ENCODE peak calls at places on chromosomes 3 and 15, in five cellular contexts. One of them, this sample, is unnamed.

GRCh38 chr15:48733615-48734014 is 77.3 kb downstream of the CEP152 start:
- DNase-seq in A549: no peak
- DNase-seq in endothelial cell: no peak
- DNase-seq in cardiac muscle cell: no peak
- DNase-seq in GM12878: no peak
- DNase-seq in this sample: no peak

GRCh38 chr3:102979682-102980378 is 545.0 kb downstream of the ZPLD1 start:
- DNase-seq in A549: peak
- DNase-seq in GM12878: no peak
- DNase-seq in endothelial cell: no peak
- DNase-seq in cardiac muscle cell: no peak
- DNase-seq in this sample: no peak

GRCh38 chr3:50503504-50503903 is at the start of gene CACNA2D2:
- DNase-seq in GM12878: no peak
- DNase-seq in endothelial cell: peak
- DNase-seq in cardiac muscle cell: peak
- DNase-seq in A549: peak
- DNase-seq in this sample: peak

GRCh38 chr15:80264031-80264430 is 12.0 kb upstream of the CTXND1 start:
- DNase-seq in GM12878: no peak
- DNase-seq in cardiac muscle cell: peak
- DNase-seq in endothelial cell: no peak
- DNase-seq in A549: no peak
- DNase-seq in this sample: no peak

GRCh38 chr3:18579659-18580058 is 154.5 kb upstream of the SATB1 start:
- DNase-seq in endothelial cell: no peak
- DNase-seq in A549: no peak
- DNase-seq in GM12878: no peak
- DNase-seq in cardiac muscle cell: no peak
- DNase-seq in this sample: no peak

GRCh38 chr3:133924041-133924440 is 28.4 kb upstream of the RAB6B start:
- DNase-seq in A549: no peak
- DNase-seq in endothelial cell: no peak
- DNase-seq in GM12878: no peak
- DNase-seq in cardiac muscle cell: no peak
- DNase-seq in this sample: no peak

GRCh38 chr15:92954578-92954977 is 54.5 kb downstream of the CHD2 start:
- DNase-seq in A549: no peak
- DNase-seq in GM12878: no peak
- DNase-seq in cardiac muscle cell: peak
- DNase-seq in endothelial cell: no peak
- DNase-seq in this sample: no peak

GRCh38 chr15:84699538-84700191 is 16.3 kb downstream of the SEC11A start:
- DNase-seq in A549: no peak
- DNase-seq in GM12878: no peak
- DNase-seq in endothelial cell: no peak
- DNase-seq in cardiac muscle cell: no peak
- DNase-seq in this sample: no peak

GRCh38 chr3:184259878-184260570 is 1.3 kb downstream of the CAMK2N2 start:
- DNase-seq in endothelial cell: peak
- DNase-seq in GM12878: no peak
- DNase-seq in cardiac muscle cell: peak
- DNase-seq in A549: peak
- DNase-seq in this sample: peak

DNA sequence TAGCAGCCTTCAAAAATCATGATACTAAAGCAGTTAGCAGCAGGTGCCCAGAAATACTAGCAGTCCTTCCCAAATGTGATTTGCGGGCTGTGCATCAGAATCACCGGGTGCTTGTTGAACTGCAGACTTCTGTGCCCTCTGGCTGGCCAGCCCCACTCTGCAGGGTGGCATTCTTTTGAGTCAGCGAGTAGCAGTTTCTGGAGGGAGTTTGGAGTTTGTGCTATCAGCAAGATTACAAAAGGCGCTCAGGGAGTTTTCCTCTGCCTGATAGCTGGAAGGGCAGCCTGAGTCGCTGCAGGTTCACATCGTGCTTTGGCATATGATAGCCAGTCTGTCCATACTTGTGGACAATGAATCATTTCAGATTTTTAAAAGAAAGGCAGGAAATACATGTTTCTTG is 57.6 kb downstream of the CLDN11 start:
- DNase-seq in endothelial cell: no peak
- DNase-seq in GM12878: no peak
- DNase-seq in cardiac muscle cell: no peak
- DNase-seq in A549: no peak
- DNase-seq in this sample: no peak
- TF ChIP-seq CTCF in endothelial cell: no peak
- TF ChIP-seq CTCF in GM12878: no peak
- TF ChIP-seq CTCF in cardiac muscle cell: no peak
- TF ChIP-seq CTCF in A549: no peak
- TF ChIP-seq CTCF in this sample: no peak

DNA sequence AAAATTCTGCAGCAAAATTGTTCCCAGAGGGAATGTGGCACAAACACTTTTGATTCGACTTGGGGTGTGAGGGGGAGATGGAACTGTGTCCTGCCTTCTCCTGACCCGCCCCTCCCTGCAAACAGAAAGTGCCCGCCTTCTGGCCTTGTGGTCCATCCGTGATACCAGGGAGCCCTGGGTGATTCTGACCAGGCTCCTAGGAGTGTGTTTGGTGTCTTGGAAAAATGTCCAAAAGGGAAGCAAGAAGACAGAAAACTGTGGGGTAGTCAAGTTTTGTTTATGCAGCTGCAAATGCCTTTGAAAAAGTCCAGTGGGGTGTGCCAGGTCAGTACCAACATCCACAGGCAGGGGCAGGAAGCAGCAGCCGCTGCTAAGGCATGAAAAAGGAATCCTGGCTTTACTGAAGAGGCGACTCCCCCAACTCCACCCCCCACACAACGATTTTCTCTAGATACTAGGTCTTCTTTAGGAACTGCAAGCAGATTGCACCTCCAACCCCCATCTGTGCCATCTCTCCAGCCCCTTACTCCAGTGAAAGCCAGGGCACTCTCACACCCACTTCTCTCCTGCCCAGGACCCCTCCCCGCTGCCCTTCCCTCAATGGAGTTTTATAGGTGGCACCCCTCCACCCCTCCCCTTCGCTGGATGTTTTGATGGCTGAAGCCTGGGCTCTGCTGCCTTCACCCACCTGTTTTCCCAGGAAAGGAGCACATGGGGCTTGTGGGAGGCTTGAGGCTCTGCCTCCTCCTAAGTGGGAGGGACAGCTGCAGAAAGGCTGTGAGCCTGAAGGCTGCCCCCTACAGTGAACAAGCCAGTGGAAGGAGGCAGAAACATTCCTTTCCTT is 82.4 kb upstream of the HERC1 start:
- DNase-seq in A549: peak
- DNase-seq in cardiac muscle cell: peak
- DNase-seq in endothelial cell: peak
- DNase-seq in GM12878: no peak
- DNase-seq in this sample: no peak
- TF ChIP-seq CTCF in A549: no peak
- TF ChIP-seq CTCF in cardiac muscle cell: peak
- TF ChIP-seq CTCF in endothelial cell: peak
- TF ChIP-seq CTCF in GM12878: no peak
- TF ChIP-seq CTCF in this sample: peak

DNA sequence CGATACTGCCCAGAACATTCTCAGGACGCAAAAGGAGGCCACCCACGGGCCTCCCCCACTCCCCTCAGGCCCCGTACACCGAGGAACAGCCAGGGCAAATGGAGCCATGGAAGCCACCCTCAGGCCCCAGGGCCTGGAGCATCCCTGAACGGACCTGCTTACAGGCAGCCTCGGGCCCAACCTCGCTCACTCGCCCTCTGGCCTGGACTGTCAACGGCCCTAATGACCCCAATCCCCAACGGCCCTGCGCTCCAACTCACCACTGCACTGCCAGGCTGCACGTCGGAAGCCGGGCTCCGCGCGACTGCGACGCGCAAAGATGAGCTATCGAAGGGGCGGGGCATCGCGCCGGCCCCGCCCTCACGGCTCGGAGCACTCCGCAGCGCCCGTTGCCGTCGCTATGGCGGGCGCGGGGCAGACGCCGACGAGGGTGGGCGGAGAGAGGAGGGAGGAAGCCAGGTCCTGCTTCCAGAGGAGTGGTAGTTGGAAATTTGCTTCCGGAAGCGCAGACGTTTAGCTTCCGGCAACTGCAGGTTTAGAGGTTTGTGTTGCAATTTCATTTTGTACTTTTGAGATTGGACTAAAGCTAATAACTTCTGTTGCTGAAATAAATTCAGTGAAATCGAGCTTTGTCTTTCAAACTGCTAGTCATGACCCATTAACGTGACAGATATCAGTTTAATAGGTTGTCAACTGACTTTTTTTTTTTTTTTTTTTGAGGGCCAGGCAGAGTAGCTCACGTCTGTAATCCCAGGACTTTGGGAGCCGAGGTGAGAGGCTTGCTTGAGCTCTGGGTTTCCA is at the start of gene SKIC8:
- DNase-seq in A549: peak
- DNase-seq in endothelial cell: peak
- DNase-seq in GM12878: peak
- DNase-seq in cardiac muscle cell: peak
- DNase-seq in this sample: peak
- TF ChIP-seq CTCF in A549: no peak
- TF ChIP-seq CTCF in endothelial cell: no peak
- TF ChIP-seq CTCF in GM12878: no peak
- TF ChIP-seq CTCF in cardiac muscle cell: no peak
- TF ChIP-seq CTCF in this sample: no peak

GRCh38 chr3:31219131-31219843 is 313.4 kb upstream of the STT3B start:
- DNase-seq in cardiac muscle cell: no peak
- DNase-seq in GM12878: peak
- DNase-seq in A549: no peak
- DNase-seq in endothelial cell: no peak
- DNase-seq in this sample: no peak

GRCh38 chr3:31218082-31218481 is 314.6 kb upstream of the STT3B start:
- DNase-seq in cardiac muscle cell: no peak
- DNase-seq in endothelial cell: no peak
- DNase-seq in GM12878: no peak
- DNase-seq in A549: no peak
- DNase-seq in this sample: no peak

GRCh38 chr3:31210068-31210650 is 315.7 kb upstream of the GADL1 start:
- DNase-seq in cardiac muscle cell: peak
- DNase-seq in endothelial cell: no peak
- DNase-seq in GM12878: no peak
- DNase-seq in A549: no peak
- DNase-seq in this sample: no peak

DNA sequence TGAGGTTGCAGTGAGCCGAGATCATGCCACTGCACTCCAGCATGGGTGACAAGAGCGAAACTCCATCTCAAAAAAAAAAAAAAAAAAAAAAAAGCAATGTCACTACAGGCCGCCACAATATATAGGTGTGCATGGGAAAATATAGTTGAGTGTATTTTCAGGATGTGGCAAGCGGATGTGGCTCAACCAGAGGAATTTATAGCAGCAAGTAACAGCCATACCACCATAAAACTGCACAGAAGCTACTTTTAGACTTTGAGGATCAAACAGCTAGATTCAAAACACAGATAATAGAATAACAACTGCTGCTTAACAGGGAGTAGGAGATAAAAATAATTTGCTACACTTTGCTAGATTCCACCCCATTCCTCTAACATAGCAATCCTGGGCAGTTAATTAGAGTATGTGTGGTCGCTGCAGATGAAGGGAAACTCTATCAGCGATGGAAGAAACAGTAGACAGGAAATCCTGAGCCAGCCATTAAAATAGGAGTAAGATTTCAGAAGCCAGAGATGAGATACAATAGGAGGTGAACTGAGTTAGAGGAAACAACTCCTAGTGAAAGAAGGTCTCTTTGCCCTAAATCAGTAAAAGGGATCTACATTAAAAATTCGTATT is 318.7 kb upstream of the STT3B start:
- DNase-seq in GM12878: peak
- DNase-seq in cardiac muscle cell: no peak
- DNase-seq in endothelial cell: no peak
- DNase-seq in A549: no peak
- DNase-seq in this sample: no peak
- TF ChIP-seq CTCF in GM12878: no peak
- TF ChIP-seq CTCF in cardiac muscle cell: no peak
- TF ChIP-seq CTCF in endothelial cell: no peak
- TF ChIP-seq CTCF in A549: no peak
- TF ChIP-seq CTCF in this sample: no peak

GRCh38 chr3:13574798-13575451 is 26.0 kb downstream of the FBLN2 start:
- DNase-seq in A549: no peak
- DNase-seq in endothelial cell: no peak
- DNase-seq in cardiac muscle cell: no peak
- DNase-seq in GM12878: no peak
- DNase-seq in this sample: no peak
- TF ChIP-seq CTCF in A549: no peak
- TF ChIP-seq CTCF in endothelial cell: no peak
- TF ChIP-seq CTCF in cardiac muscle cell: no peak
- TF ChIP-seq CTCF in GM12878: no peak
- TF ChIP-seq CTCF in this sample: no peak

DNA sequence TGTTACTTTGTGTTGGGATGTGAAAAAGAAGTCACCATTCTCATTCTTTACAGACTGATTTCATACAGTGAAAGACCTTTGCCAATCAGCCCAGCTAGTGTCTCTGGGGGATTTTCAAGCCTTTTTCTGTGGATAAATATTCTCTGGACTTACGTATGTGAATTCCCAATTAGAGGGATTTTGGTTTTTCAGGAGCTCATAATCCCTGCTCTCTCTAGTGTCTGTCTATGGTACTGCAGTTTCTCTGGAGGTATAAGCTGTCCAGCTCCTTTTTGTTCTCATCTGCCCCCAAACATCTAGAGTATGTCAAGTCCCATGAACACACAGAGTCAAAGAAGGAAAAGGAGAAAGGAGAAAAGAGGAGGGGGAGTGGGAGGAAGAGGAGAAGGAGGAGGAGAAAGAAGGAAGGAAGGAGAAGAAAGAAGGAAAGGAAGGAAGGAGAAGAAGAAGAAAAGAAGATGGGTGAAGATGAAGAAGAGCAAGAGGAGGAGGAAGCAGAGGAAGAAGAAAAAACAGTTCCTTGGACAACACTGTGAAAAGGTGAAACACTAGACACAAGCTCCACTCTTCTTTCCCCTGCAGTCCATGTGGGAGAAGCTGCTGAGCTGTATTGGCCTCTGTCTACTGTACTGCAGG is 218.6 kb downstream of the GREM1 start:
- DNase-seq in endothelial cell: no peak
- DNase-seq in A549: peak
- DNase-seq in GM12878: no peak
- DNase-seq in cardiac muscle cell: no peak
- DNase-seq in this sample: no peak
- TF ChIP-seq CTCF in endothelial cell: peak
- TF ChIP-seq CTCF in A549: peak
- TF ChIP-seq CTCF in GM12878: peak
- TF ChIP-seq CTCF in cardiac muscle cell: peak
- TF ChIP-seq CTCF in this sample: peak